ENCODE peak calls at places on chromosomes 13 and 19, in four cellular contexts. H is upper lobe of left lung; R is CD8-positive, alpha-beta memory T cell; E is cardiac muscle cell. Y is an unnamed sample.

GRCh38 chr13:65592757-65593156 is 1637.4 kb downstream of the PCDH9 start:
- DNase-seq in H (no peak), R (no peak), E (peak), Y (no peak)

GRCh38 chr13:37899753-37900152 is 30.2 kb upstream of the TRPC4 start:
- DNase-seq in H (no peak), R (no peak), E (no peak), Y (no peak)

GRCh38 chr13:19634129-19634740 is 776 bp downstream of the MPHOSPH8 start:
- DNase-seq in H (peak), R (no peak), E (peak), Y (no peak)

GRCh38 chr19:12156254-12157058 is at the start of gene ZNF625:
- DNase-seq in H (peak), R (no peak), E (peak), Y (no peak)

GRCh38 chr19:55305491-55305890 is 19.6 kb downstream of the TMEM150B start:
- DNase-seq in H (peak), R (peak), E (peak), Y (peak)

GRCh38 chr19:18274303-18274775 is at the start of gene IQCN:
- DNase-seq in H (no peak), R (peak), E (peak), Y (peak)

GRCh38 chr19:44202470-44202869 is 9.9 kb upstream of the ZNF227 start:
- DNase-seq in H (no peak), R (no peak), E (peak), Y (no peak)

GRCh38 chr19:8806661-8807060 is 25.4 kb downstream of the ZNF558 start:
- DNase-seq in H (no peak), R (no peak), E (no peak), Y (no peak)

GRCh38 chr13:53800011-53800410 is 771.4 kb downstream of the OLFM4 start:
- DNase-seq in H (no peak), R (no peak), E (no peak), Y (no peak)

GRCh38 chr13:97344250-97345175 is 89.5 kb upstream of the RAP2A start:
- DNase-seq in H (peak), R (peak), E (peak), Y (no peak)

GRCh38 chr13:105219636-105220035 is 1315.8 kb downstream of the EFNB2 start:
- DNase-seq in H (no peak), R (no peak), E (no peak), Y (no peak)

GRCh38 chr19:55090564-55090963 is 14.9 kb downstream of the EPS8L1 start:
- DNase-seq in H (no peak), R (no peak), E (no peak), Y (no peak)

GRCh38 chr13:19927117-19927734 is 31.3 kb upstream of the ZMYM2 start:
- DNase-seq in H (no peak), R (no peak), E (peak), Y (no peak)

GRCh38 chr19:32550666-32551065 is 30.3 kb upstream of the PDCD5 start:
- DNase-seq in H (no peak), R (no peak), E (no peak), Y (no peak)

GRCh38 chr19:11142528-11143171 is 12.9 kb downstream of the SPC24 start:
- DNase-seq in H (peak), R (no peak), E (peak), Y (no peak)

GRCh38 chr13:42071667-42072419 is 23.4 kb downstream of the DGKH start:
- DNase-seq in H (no peak), R (no peak), E (peak), Y (no peak)

GRCh38 chr13:68051910-68052309 is 821.8 kb upstream of the PCDH9 start:
- DNase-seq in H (no peak), R (no peak), E (no peak), Y (no peak)

GRCh38 chr19:45211751-45212381 is 33.3 kb downstream of the BLOC1S3 start:
- DNase-seq in H (peak), R (no peak), E (peak), Y (no peak)

GRCh38 chr13:40233731-40234195 is 432.7 kb downstream of the FOXO1 start:
- DNase-seq in H (no peak), R (no peak), E (no peak), Y (no peak)

GRCh38 chr19:41356984-41357739 is 3.4 kb upstream of the TGFB1 start:
- DNase-seq in H (peak), R (no peak), E (no peak), Y (no peak)

GRCh38 chr13:113299951-113300350 is 2.9 kb downstream of the LAMP1 start:
- DNase-seq in H (no peak), R (no peak), E (no peak), Y (no peak)

GRCh38 chr13:113550453-113550852 is 34.1 kb upstream of the TFDP1 start:
- DNase-seq in H (no peak), R (no peak), E (no peak), Y (no peak)

GRCh38 chr13:90493667-90494066 is 853.8 kb upstream of the MIR17HG start:
- DNase-seq in H (no peak), R (no peak), E (no peak), Y (no peak)

GRCh38 chr19:35350591-35350990 is 2.9 kb downstream of the FFAR1 start:
- DNase-seq in H (peak), R (no peak), E (no peak), Y (no peak)

GRCh38 chr13:87867426-87867825 is 196.3 kb downstream of the SLITRK5 start:
- DNase-seq in H (no peak), R (no peak), E (no peak), Y (no peak)

GRCh38 chr19:11225815-11226214 is 13.6 kb upstream of the ANGPTL8 start:
- DNase-seq in H (no peak), R (no peak), E (no peak), Y (no peak)

GRCh38 chr19:40249201-40249600 is 22.7 kb upstream of the CCNP start:
- DNase-seq in H (no peak), R (no peak), E (no peak), Y (no peak)

GRCh38 chr19:34276614-34277013 is 22.3 kb downstream of the GARRE1 start:
- DNase-seq in H (no peak), R (no peak), E (no peak), Y (no peak)

GRCh38 chr19:49497047-49497789 is 984 bp downstream of the RPS11 start:
- DNase-seq in H (peak), R (peak), E (peak), Y (peak)

GRCh38 chr19:3760871-3761361 is 576 bp downstream of the APBA3 start:
- DNase-seq in H (no peak), R (no peak), E (peak), Y (no peak)

GRCh38 chr13:113089693-113090414 is 15.7 kb upstream of the F7 start:
- DNase-seq in H (no peak), R (no peak), E (no peak), Y (no peak)

GRCh38 chr13:39886336-39886735 is 230.9 kb downstream of the COG6 start:
- DNase-seq in H (no peak), R (no peak), E (no peak), Y (no peak)

GRCh38 chr13:68608147-68608546 is 1378.0 kb upstream of the PCDH9 start:
- DNase-seq in H (no peak), R (no peak), E (no peak), Y (no peak)

GRCh38 chr19:9967326-9967725 is 31.0 kb upstream of the OLFM2 start:
- DNase-seq in H (no peak), R (no peak), E (peak), Y (no peak)

GRCh38 chr19:30319876-30320275 is 52.3 kb upstream of the ZNF536 start:
- DNase-seq in H (no peak), R (no peak), E (no peak), Y (no peak)

GRCh38 chr13:93169980-93170379 is 56.6 kb upstream of the GPC6 start:
- DNase-seq in H (no peak), R (no peak), E (peak), Y (no peak)

GRCh38 chr13:84265365-84265764 is 383.1 kb upstream of the SLITRK1 start:
- DNase-seq in H (no peak), R (no peak), E (no peak), Y (no peak)

DNA sequence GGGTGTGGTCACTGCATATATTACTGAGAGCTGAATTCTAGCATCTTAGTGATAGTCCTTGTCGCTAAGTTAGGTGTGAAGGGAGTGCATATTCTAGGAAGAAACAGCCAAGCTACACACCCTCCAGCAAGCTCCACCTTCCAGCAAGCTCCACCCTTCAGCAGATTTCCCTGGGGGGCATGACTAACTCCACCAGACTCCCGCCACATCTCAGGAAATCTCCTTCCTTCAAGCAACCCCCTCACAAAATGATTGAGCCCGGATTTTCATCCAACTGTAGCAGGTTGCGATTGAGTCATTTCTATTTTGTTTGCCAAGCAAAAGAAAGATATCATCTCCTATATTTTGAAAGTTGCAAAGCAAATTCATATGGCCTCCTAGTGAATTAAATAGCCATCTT is 162.1 kb upstream of the TMTC4 start:
- DNase-seq in H (no peak), R (no peak), E (peak), Y (no peak)
- H3K4me3 ChIP-seq in H (no peak), R (no peak), E (no peak), Y (no peak)

DNA sequence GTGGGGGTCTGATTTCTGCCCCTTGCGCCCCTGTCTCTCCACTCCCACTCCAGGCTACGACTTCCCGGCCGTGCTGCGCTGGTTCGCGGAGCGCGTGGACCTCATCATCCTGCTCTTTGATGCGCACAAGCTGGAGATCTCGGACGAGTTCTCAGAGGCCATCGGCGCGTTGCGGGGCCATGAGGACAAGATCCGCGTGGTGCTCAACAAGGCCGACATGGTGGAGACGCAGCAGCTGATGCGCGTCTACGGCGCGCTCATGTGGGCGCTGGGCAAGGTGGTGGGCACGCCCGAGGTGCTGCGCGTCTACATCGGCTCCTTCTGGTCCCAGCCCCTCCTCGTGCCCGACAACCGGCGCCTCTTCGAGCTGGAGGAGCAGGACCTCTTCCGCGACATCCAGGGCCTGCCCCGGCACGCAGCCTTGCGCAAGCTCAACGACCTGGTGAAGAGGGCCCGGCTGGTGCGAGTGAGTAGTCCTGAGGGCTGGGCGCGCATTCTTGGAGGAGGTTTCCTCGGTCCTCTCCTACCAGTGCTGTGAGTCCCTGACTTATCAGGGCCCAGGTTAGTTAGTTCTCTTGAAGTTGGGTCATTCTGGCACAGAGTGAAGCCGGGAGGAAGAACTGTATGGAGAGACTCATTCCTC is 12.7 kb downstream of the EHD2 start:
- DNase-seq in H (peak), R (no peak), E (no peak), Y (no peak)
- H3K27ac ChIP-seq in H (peak), R (no peak), E (no peak), Y (no peak)

DNA sequence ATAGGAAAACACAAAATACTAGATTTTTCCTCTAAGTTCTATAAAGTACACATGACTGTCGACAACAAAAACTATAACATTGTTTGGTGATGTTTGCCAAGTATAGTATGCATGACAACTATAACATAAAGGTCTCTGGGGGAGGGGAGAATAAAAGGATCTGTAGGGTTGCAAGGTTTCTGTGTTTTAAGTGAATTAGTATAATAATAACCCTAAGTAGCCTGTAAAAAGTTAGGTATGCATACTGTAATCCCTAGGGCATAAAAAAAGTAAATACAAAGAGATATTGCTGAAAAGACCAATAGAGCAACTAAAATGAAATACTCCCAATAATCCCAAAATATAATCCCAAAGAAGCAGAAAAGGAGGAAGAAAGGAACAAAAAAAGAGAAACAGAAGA is 14.6 kb downstream of the MYCBP2 start:
- DNase-seq in H (no peak), R (no peak), E (no peak), Y (no peak)
- H3K4me3 ChIP-seq in H (no peak), R (no peak), E (no peak), Y (no peak)

GRCh38 chr13:43785681-43786471 is 896 bp downstream of the ENOX1 start:
- DNase-seq in H (peak), R (no peak), E (peak), Y (no peak)

GRCh38 chr13:43783820-43784219 is 3.0 kb downstream of the ENOX1 start:
- DNase-seq in H (no peak), R (no peak), E (peak), Y (no peak)

GRCh38 chr13:43785166-43785680 is 1.5 kb downstream of the ENOX1 start:
- DNase-seq in H (no peak), R (no peak), E (peak), Y (no peak)

GRCh38 chr13:43782686-43783085 is 4.1 kb downstream of the ENOX1 start:
- DNase-seq in H (no peak), R (no peak), E (no peak), Y (no peak)

DNA sequence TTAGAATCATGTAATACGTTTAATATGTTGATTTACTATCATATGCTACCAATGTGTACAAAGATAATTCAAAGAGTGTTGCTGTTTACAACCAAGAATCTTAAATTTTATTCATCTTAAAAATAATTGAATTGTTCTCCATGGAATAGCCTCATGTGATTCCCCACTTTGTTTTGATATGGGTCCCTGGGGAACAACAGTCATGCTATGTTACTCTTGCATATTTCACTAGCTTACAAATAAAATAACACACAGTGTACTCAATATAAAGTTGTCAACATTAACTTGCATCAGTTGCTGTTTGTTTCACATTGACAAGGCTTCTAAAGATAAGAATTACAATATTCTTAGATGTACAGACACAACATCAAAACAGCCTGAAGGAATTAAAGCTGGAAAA is 2.3 kb downstream of the ENOX1 start:
- DNase-seq in H (no peak), R (no peak), E (no peak), Y (no peak)
- H3K27ac ChIP-seq in H (no peak), R (no peak), E (no peak), Y (no peak)

DNA sequence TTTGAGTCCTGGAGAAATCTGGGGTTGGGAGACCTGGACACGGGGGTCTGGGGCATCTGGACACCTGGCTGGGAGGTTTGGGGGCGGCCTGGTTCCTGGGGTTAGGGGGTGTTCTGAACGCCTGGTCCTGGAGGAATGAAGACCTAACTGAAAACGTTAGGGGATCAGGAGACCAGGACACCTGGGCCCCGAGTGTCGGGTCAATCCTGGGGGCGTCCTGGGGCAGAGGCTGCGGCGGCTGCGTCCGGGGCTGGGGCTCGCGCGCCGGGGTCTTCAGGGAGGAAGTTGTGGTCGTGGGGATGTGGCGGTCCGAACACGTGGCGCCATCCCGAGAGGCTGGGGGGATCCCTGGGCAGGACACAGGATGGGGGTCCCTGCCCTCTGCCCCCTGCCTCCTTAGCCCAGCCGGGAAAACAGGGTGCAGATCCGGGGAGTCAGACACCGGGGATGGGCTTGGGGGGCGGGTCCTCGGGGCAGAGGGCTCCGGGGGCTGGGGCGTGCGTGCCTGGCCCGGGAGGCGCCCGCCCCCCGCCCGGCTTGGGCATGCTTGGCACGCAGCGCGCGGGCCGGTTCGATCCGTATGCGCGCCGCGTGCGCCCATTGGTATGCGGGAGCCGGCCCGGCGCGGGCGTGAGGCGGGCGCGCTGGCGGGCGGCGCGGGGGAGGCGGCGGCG is 632 bp downstream of the NPAS1 start:
- DNase-seq in H (no peak), R (no peak), E (no peak), Y (no peak)
- H3K4me3 ChIP-seq in H (peak), R (no peak), E (peak), Y (no peak)

GRCh38 chr19:46935066-46935663 is 74.4 kb downstream of the ARHGAP35 start:
- DNase-seq in H (no peak), R (no peak), E (no peak), Y (no peak)
- H3K27ac ChIP-seq in H (peak), R (peak), E (peak), Y (peak)